ENCODE peak calls at places on chromosomes 7 and 10, in seven cellular contexts. F, M, R, J, U, Q and L are unnamed samples.

GRCh38 chr7:73329861-73330581 is 2.1 kb downstream of the FKBP6 start:
- DNase-seq in F (no peak), M (no peak), R (no peak), J (no peak), U (peak; percentile 31), Q (no peak), L (no peak)

GRCh38 chr7:34165927-34166550 is 260.7 kb downstream of the BMPER start:
- DNase-seq in F (no peak), M (peak; percentile 47), R (peak; percentile 44), J (peak; percentile 37), U (peak; percentile 41), Q (no peak), L (no peak)

GRCh38 chr7:22093003-22093402 is 147.3 kb upstream of the CDCA7L start:
- DNase-seq in F (no peak), M (no peak), R (no peak), J (no peak), U (no peak), Q (no peak), L (no peak)

GRCh38 chr7:78083466-78084120 is 285.0 kb downstream of the PHTF2 start:
- DNase-seq in F (no peak), M (no peak), R (no peak), J (no peak), U (no peak), Q (no peak), L (no peak)

GRCh38 chr7:30931927-30932540 is 20.4 kb downstream of the AQP1 start:
- DNase-seq in F (no peak), M (no peak), R (no peak), J (no peak), U (no peak), Q (no peak), L (no peak)

GRCh38 chr10:35394934-35395333 is 58.6 kb downstream of the CCNY start:
- DNase-seq in F (no peak), M (no peak), R (no peak), J (no peak), U (no peak), Q (no peak), L (no peak)

GRCh38 chr10:10271639-10272192 is 746.0 kb upstream of the CELF2 start:
- DNase-seq in F (no peak), M (no peak), R (no peak), J (no peak), U (no peak), Q (no peak), L (no peak)

GRCh38 chr10:120702032-120702431 is 149.1 kb upstream of the WDR11 start:
- DNase-seq in F (no peak), M (no peak), R (no peak), J (no peak), U (no peak), Q (no peak), L (no peak)

GRCh38 chr7:42945821-42946615 is 13.8 kb downstream of the MRPL32 start:
- DNase-seq in F (no peak), M (no peak), R (no peak), J (no peak), U (no peak), Q (no peak), L (no peak)

GRCh38 chr7:593324-594115 is 73.9 kb upstream of the PDGFA start:
- DNase-seq in F (no peak), M (no peak), R (peak; percentile 94), J (no peak), U (no peak), Q (no peak), L (no peak)

GRCh38 chr10:5606864-5607263 is 59.5 kb downstream of the ASB13 start:
- DNase-seq in F (no peak), M (no peak), R (no peak), J (no peak), U (no peak), Q (no peak), L (no peak)

GRCh38 chr7:35652124-35652523 is 42.8 kb downstream of the HERPUD2 start:
- DNase-seq in F (no peak), M (no peak), R (no peak), J (no peak), U (no peak), Q (no peak), L (no peak)

GRCh38 chr10:3426190-3426845 is 253.7 kb upstream of the PITRM1 start:
- DNase-seq in F (no peak), M (no peak), R (no peak), J (peak; percentile 22), U (peak; percentile 54), Q (no peak), L (no peak)

GRCh38 chr10:71266147-71266917 is 52.7 kb upstream of the SLC29A3 start:
- DNase-seq in F (peak; percentile 73), M (no peak), R (peak; percentile 66), J (peak; percentile 16), U (peak; percentile 56), Q (peak; percentile 79), L (no peak)

GRCh38 chr10:2871673-2872219 is 195.6 kb upstream of the PFKP start:
- DNase-seq in F (no peak), M (no peak), R (no peak), J (no peak), U (no peak), Q (no peak), L (no peak)

GRCh38 chr7:38163671-38164070 is 14.4 kb upstream of the STARD3NL start:
- DNase-seq in F (no peak), M (no peak), R (no peak), J (no peak), U (no peak), Q (peak; percentile 17), L (no peak)

GRCh38 chr7:47967123-47967522 is 12.3 kb downstream of the HUS1 start:
- DNase-seq in F (peak; percentile 34), M (no peak), R (no peak), J (no peak), U (no peak), Q (no peak), L (no peak)

GRCh38 chr10:104368406-104368805 is 14.8 kb downstream of the CFAP58 start:
- DNase-seq in F (no peak), M (no peak), R (no peak), J (no peak), U (no peak), Q (no peak), L (no peak)

DNA sequence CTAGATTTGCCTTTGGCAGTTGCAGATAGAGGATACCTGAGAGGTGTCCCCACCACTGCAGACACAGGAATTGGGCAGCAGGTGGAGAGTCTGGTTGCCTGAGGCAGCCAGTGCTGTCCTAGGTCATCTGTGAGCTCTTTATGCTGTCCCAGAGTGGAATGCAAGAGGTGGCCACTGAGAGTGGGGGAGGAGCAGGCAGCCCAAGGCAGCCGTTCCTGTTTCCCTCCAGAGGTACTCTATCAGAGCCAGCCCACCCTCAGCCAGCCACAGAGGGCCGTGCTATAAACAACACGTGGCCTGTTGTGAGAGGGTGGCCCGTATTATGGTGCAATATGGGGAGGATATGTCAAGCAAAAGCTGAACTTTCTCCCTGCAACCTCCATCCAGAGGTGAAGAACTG is 8.5 kb downstream of the LRRC18 start:
- DNase-seq in F (no peak), M (peak; percentile 36), R (peak; percentile 58), J (no peak), U (no peak), Q (no peak), L (no peak)
- TF ChIP-seq CTCF in F (no peak), M (no peak), R (no peak), J (no peak), U (no peak), Q (no peak), L (no peak)

GRCh38 chr10:79149345-79149661 is 80.5 kb downstream of the ZMIZ1 start:
- DNase-seq in F (no peak), M (no peak), R (no peak), J (no peak), U (no peak), Q (no peak), L (no peak)
- H3K4me3 ChIP-seq in F (peak overlapping the region; percentile 37), M (no peak overlapping the region), R (no peak overlapping the region), J (no peak overlapping the region), U (no peak overlapping the region), Q (no peak overlapping the region), L (no peak overlapping the region)

DNA sequence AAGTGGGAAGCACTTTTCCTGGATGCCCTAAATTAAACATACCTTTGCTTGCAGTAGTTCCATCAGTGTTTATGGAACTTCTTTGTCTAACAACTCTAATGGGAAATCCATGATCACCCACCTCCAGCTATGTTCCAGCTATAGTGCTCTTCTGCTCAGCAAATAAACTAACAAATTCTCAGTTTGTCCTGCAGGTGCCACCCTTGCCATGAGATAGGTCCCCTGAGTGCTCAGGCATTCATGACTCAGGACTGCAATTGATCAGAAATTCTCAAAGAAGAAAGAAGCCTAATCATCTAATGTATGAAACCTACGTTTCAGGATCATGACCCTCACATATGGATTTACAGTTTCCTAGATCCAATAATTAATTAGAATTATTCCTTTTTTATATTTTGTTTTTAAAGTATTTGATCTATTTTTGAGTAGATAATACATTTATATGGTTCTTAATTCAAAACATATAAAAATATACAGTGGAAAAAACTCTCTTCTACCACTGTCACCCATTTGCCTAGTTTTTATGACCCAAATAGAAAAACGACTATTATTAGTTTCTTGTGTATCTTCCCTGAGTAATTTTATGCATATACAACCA is 48.7 kb upstream of the DYNC1I1 start:
- DNase-seq in F (no peak), M (peak; percentile 74), R (peak; percentile 64), J (peak; percentile 65), U (peak; percentile 0), Q (peak; percentile 13), L (peak; percentile 56)
- TF ChIP-seq CTCF in F (peak; percentile 63), M (peak; percentile 35), R (peak; percentile 27), J (peak; percentile 66), U (peak; percentile 6), Q (peak; percentile 47), L (peak; percentile 41)

DNA sequence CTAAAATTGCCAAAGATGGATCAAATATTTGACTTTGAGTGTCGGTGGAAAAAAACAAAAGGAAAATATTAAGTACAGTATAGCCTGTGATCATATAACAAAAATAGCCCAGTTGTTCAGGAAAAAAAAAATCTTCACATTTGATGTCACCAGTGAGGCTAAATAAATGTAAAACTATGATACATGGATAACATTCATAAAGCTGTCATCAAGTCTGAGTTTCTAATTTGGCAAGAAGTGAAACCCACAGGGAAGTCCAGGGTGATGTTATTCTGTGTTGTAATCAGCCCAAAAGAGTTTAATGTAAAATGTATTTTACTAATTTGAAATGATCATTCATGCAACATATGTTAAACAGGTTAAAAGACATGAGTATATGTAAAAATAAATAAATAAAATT is 908.0 kb downstream of the PCDH15 start:
- DNase-seq in F (no peak), M (no peak), R (no peak), J (no peak), U (no peak), Q (no peak), L (no peak)
- H3K4me3 ChIP-seq in F (no peak overlapping the region), M (no peak overlapping the region), R (no peak overlapping the region), J (no peak overlapping the region), U (no peak overlapping the region), Q (no peak overlapping the region), L (no peak overlapping the region)

DNA sequence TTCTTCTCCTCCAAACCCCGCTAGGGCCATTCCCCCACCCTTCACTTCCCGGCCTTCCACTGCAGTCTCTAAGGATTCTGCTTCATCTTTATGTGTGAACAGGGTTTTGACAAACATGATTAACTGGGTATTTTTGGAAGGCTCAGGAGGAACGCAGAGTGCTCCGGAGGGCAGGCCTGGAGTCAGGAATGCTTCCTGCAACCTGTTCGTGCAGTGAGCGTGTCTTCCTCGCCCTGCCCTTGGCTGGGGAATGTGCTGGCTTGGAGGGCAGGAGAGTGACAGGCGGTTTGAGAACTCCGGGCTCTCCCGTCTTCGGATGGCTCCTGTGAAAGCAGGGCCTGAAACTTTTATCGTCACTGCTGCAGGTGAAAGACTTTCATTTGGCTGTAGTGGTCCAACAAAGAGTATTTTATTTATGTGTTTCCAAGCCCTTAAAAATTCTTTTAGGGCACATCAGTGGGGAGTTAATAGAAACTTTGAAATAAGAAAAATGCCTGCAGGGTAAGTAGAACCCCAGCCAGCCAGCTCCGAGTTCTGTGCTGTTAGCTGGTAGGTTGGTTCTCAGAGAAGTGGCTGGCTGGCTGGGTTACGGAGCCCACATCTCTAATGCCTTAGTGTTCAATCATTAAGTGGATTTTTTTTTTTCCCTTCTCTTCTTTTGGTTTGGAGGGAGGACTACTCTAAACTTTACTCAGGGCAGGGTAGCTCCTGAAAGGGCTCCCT is 51.0 kb downstream of the TCF7L2 start:
- DNase-seq in F (peak; percentile 24), M (peak; percentile 88), R (no peak), J (no peak), U (peak; percentile 12), Q (no peak), L (peak; percentile 78)
- TF ChIP-seq CTCF in F (peak; percentile 53), M (no peak), R (no peak), J (no peak), U (peak; percentile 7), Q (no peak), L (peak; percentile 56)